ENCODE peak calls at places on chromosomes 11 and 22, in six cellular contexts. S is glutamatergic neuron, V is uterus, N is HTR-8/SVneo, P is A549, I is DMS79 treated with DMSO at 0.1 percent for 48 hours. J is an unnamed sample.

GRCh38 chr11:127506647-127507046 is 506.1 kb upstream of the KIRREL3 start:
- DNase-seq in I (no peak), P (no peak), V (no peak), N (no peak), S (no peak), J (no peak)

GRCh38 chr11:65295001-65295400 is 19.7 kb upstream of the CDC42EP2 start:
- DNase-seq in S (no peak), V (no peak), P (no peak), N (no peak), I (no peak), J (no peak)

GRCh38 chr22:37818397-37819099 is 4.6 kb upstream of the GALR3 start:
- DNase-seq in V (peak), S (peak), P (no peak), I (peak), N (no peak), J (peak)

GRCh38 chr22:36865346-36865745 is 4.5 kb downstream of the NCF4 start:
- DNase-seq in S (no peak), N (no peak), V (no peak), I (no peak), P (no peak), J (no peak)

GRCh38 chr22:47678667-47679287 is 916.3 kb downstream of the TBC1D22A start:
- DNase-seq in S (no peak), N (no peak), I (no peak), P (no peak), V (no peak), J (no peak)

GRCh38 chr22:19984201-19984753 is 32.3 kb downstream of the ARVCF start:
- DNase-seq in V (peak), I (no peak), N (peak), P (peak), S (no peak), J (peak)

GRCh38 chr22:33007485-33007884 is 50.7 kb downstream of the SYN3 start:
- DNase-seq in N (no peak), I (no peak), V (no peak), P (no peak), S (no peak), J (no peak)

GRCh38 chr11:875769-876301 is 33.2 kb downstream of the TSPAN4 start:
- DNase-seq in S (no peak), N (no peak), I (no peak), V (no peak), P (no peak), J (no peak)

GRCh38 chr22:42993651-42994275 is 21.2 kb downstream of the PACSIN2 start:
- DNase-seq in V (no peak), N (no peak), P (peak), S (no peak), I (no peak), J (no peak)

GRCh38 chr11:13494051-13494450 is 1.7 kb downstream of the PTH start:
- DNase-seq in S (no peak), V (no peak), P (no peak), I (no peak), N (no peak), J (no peak)

GRCh38 chr22:38317237-38317994 is at the start of gene CSNK1E:
- DNase-seq in V (peak), N (no peak), I (peak), S (peak), P (peak), J (peak)

GRCh38 chr11:69554849-69555248 is 73.4 kb downstream of the LINC01488 start:
- DNase-seq in I (no peak), S (peak), P (no peak), V (no peak), N (peak), J (no peak)

GRCh38 chr11:64036081-64037026 is 623 bp downstream of the FLRT1 start:
- DNase-seq in I (peak), P (no peak), N (no peak), S (peak), V (peak), J (peak)

GRCh38 chr11:62805044-62805892 is at the start of gene NXF1:
- DNase-seq in P (peak), S (peak), V (peak), N (peak), I (peak), J (peak)

J was measured in hepatic stellate cell.